ENCODE peak calls at places on chromosomes 6 and 20, in five cellular contexts. One of them, this sample, is unnamed. For H3K4me1, the result is how much of the 10 kb centered on the place peaks cover.

GRCh38 chr6:46990031-46990644 is 52.0 kb downstream of the ADGRF1 start:
- DNase-seq in uterus: no peak
- DNase-seq in pancreas: no peak
- DNase-seq in mucosa of descending colon: no peak
- DNase-seq in sigmoid colon: no peak
- DNase-seq in this sample: no peak

GRCh38 chr6:10350720-10351119 is 64.2 kb downstream of the TFAP2A start:
- DNase-seq in uterus: no peak
- DNase-seq in pancreas: no peak
- DNase-seq in mucosa of descending colon: no peak
- DNase-seq in sigmoid colon: no peak
- DNase-seq in this sample: no peak

GRCh38 chr6:151452750-151453427 is 963 bp upstream of the RMND1 start:
- DNase-seq in uterus: peak
- DNase-seq in pancreas: peak
- DNase-seq in mucosa of descending colon: peak
- DNase-seq in sigmoid colon: no peak
- DNase-seq in this sample: no peak

GRCh38 chr20:63215101-63216040 is 560 bp downstream of the YTHDF1 start:
- DNase-seq in uterus: no peak
- DNase-seq in pancreas: no peak
- DNase-seq in mucosa of descending colon: peak
- DNase-seq in sigmoid colon: no peak
- DNase-seq in this sample: no peak

GRCh38 chr6:159094444-159095252 is 49.9 kb upstream of the TAGAP start:
- DNase-seq in uterus: no peak
- DNase-seq in pancreas: no peak
- DNase-seq in mucosa of descending colon: no peak
- DNase-seq in sigmoid colon: no peak
- DNase-seq in this sample: no peak

GRCh38 chr20:38604873-38605303 is 3.3 kb downstream of the ARHGAP40 start:
- DNase-seq in uterus: no peak
- DNase-seq in pancreas: no peak
- DNase-seq in mucosa of descending colon: no peak
- DNase-seq in sigmoid colon: no peak
- DNase-seq in this sample: no peak

GRCh38 chr6:54718541-54719023 is 128.0 kb upstream of the FAM83B start:
- DNase-seq in uterus: no peak
- DNase-seq in pancreas: peak
- DNase-seq in mucosa of descending colon: no peak
- DNase-seq in sigmoid colon: no peak
- DNase-seq in this sample: no peak

GRCh38 chr6:168247456-168248147 is 72.0 kb downstream of the DACT2 start:
- DNase-seq in uterus: no peak
- DNase-seq in pancreas: peak
- DNase-seq in mucosa of descending colon: peak
- DNase-seq in sigmoid colon: no peak
- DNase-seq in this sample: no peak

GRCh38 chr6:75501756-75502155 is 8.2 kb upstream of the FILIP1 start:
- DNase-seq in uterus: no peak
- DNase-seq in pancreas: no peak
- DNase-seq in mucosa of descending colon: no peak
- DNase-seq in sigmoid colon: no peak
- DNase-seq in this sample: no peak

GRCh38 chr6:68343901-68344300 is 291.2 kb upstream of the ADGRB3 start:
- DNase-seq in uterus: no peak
- DNase-seq in pancreas: no peak
- DNase-seq in mucosa of descending colon: no peak
- DNase-seq in sigmoid colon: no peak
- DNase-seq in this sample: no peak

GRCh38 chr20:2521369-2522305 is 12.9 kb upstream of the ZNF343 start:
- DNase-seq in uterus: peak
- DNase-seq in pancreas: no peak
- DNase-seq in mucosa of descending colon: peak
- DNase-seq in sigmoid colon: no peak
- DNase-seq in this sample: no peak

GRCh38 chr6:46655803-46656202 is 3.0 kb downstream of the SLC25A27 start:
- DNase-seq in uterus: no peak
- DNase-seq in pancreas: no peak
- DNase-seq in mucosa of descending colon: peak
- DNase-seq in sigmoid colon: no peak
- DNase-seq in this sample: no peak

GRCh38 chr6:143965503-143966171 is 42.4 kb downstream of the PLAGL1 start:
- DNase-seq in uterus: no peak
- DNase-seq in pancreas: no peak
- DNase-seq in mucosa of descending colon: no peak
- DNase-seq in sigmoid colon: no peak
- DNase-seq in this sample: no peak

GRCh38 chr6:21441386-21441785 is 152.2 kb upstream of the SOX4 start:
- DNase-seq in uterus: no peak
- DNase-seq in pancreas: no peak
- DNase-seq in mucosa of descending colon: no peak
- DNase-seq in sigmoid colon: no peak
- DNase-seq in this sample: no peak

GRCh38 chr6:130167655-130168054 is 55.1 kb downstream of the SAMD3 start:
- DNase-seq in uterus: no peak
- DNase-seq in pancreas: no peak
- DNase-seq in mucosa of descending colon: no peak
- DNase-seq in sigmoid colon: no peak
- DNase-seq in this sample: no peak

GRCh38 chr6:75608955-75609533 is 7.4 kb downstream of the SENP6 start:
- DNase-seq in uterus: no peak
- DNase-seq in pancreas: no peak
- DNase-seq in mucosa of descending colon: no peak
- DNase-seq in sigmoid colon: no peak
- DNase-seq in this sample: no peak

GRCh38 chr6:49052901-49053300 is 410.2 kb downstream of the MMUT start:
- DNase-seq in uterus: no peak
- DNase-seq in pancreas: no peak
- DNase-seq in mucosa of descending colon: no peak
- DNase-seq in sigmoid colon: no peak
- DNase-seq in this sample: no peak

GRCh38 chr6:159966981-159967380 is 1.9 kb upstream of the IGF2R start:
- DNase-seq in uterus: no peak
- DNase-seq in pancreas: no peak
- DNase-seq in mucosa of descending colon: no peak
- DNase-seq in sigmoid colon: no peak
- DNase-seq in this sample: no peak

GRCh38 chr20:49424536-49424935 is 57.9 kb downstream of the KCNB1 start:
- DNase-seq in uterus: no peak
- DNase-seq in pancreas: no peak
- DNase-seq in mucosa of descending colon: no peak
- DNase-seq in sigmoid colon: peak
- DNase-seq in this sample: no peak

GRCh38 chr6:16267428-16268263 is 29.3 kb downstream of the GMPR start:
- DNase-seq in uterus: no peak
- DNase-seq in pancreas: no peak
- DNase-seq in mucosa of descending colon: no peak
- DNase-seq in sigmoid colon: no peak
- DNase-seq in this sample: no peak

GRCh38 chr6:159984268-159984786 is 15.4 kb downstream of the IGF2R start:
- DNase-seq in uterus: no peak
- DNase-seq in pancreas: no peak
- DNase-seq in mucosa of descending colon: no peak
- DNase-seq in sigmoid colon: no peak
- DNase-seq in this sample: no peak

GRCh38 chr6:109477725-109478124 is 5.3 kb downstream of the ZBTB24 start:
- DNase-seq in uterus: no peak
- DNase-seq in pancreas: no peak
- DNase-seq in mucosa of descending colon: no peak
- DNase-seq in sigmoid colon: no peak
- DNase-seq in this sample: no peak

GRCh38 chr20:10665027-10665561 is 8.7 kb downstream of the JAG1 start:
- DNase-seq in uterus: no peak
- DNase-seq in pancreas: peak
- DNase-seq in mucosa of descending colon: no peak
- DNase-seq in sigmoid colon: no peak
- DNase-seq in this sample: no peak

GRCh38 chr20:24987873-24988835 is 4.4 kb downstream of the APMAP start:
- DNase-seq in uterus: no peak
- DNase-seq in pancreas: no peak
- DNase-seq in mucosa of descending colon: no peak
- DNase-seq in sigmoid colon: peak
- DNase-seq in this sample: no peak

GRCh38 chr20:24992420-24993205 is at the start of gene APMAP:
- DNase-seq in uterus: peak
- DNase-seq in pancreas: peak
- DNase-seq in mucosa of descending colon: peak
- DNase-seq in sigmoid colon: peak
- DNase-seq in this sample: peak

GRCh38 chr20:24989162-24989561 is 3.4 kb downstream of the APMAP start:
- DNase-seq in uterus: no peak
- DNase-seq in pancreas: no peak
- DNase-seq in mucosa of descending colon: no peak
- DNase-seq in sigmoid colon: peak
- DNase-seq in this sample: no peak

GRCh38 chr20:24991897-24992419 is 593 bp downstream of the APMAP start:
- DNase-seq in uterus: no peak
- DNase-seq in pancreas: no peak
- DNase-seq in mucosa of descending colon: peak
- DNase-seq in sigmoid colon: peak
- DNase-seq in this sample: no peak

DNA sequence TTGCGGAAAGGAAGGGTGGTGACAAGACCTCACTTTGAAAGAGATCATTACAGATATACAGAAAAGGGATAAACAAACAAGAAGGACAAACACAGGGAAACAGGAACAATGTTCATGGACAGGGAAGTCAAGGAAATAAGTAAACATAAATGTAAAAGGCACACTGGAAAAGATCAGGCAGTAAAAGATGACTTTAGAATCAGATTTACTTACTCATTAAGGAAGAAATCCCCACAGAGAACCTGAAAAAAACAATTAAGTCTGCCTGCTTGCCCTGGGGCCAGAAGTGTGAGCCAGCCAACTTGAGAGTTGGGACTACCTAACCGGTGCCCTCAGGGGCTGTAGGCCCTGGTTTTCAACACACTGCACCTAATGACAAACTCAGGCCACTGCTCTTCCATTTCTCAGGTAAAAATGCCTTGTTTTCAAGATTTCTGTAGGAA is 1.7 kb downstream of the APMAP start:
- DNase-seq in uterus: no peak
- DNase-seq in pancreas: no peak
- DNase-seq in mucosa of descending colon: no peak
- DNase-seq in sigmoid colon: peak
- DNase-seq in this sample: no peak
- H3K4me1 ChIP-seq in uterus: under half
- H3K4me1 ChIP-seq in pancreas: under half
- H3K4me1 ChIP-seq in mucosa of descending colon: under half
- H3K4me1 ChIP-seq in sigmoid colon: under half
- H3K4me1 ChIP-seq in this sample: under half

DNA sequence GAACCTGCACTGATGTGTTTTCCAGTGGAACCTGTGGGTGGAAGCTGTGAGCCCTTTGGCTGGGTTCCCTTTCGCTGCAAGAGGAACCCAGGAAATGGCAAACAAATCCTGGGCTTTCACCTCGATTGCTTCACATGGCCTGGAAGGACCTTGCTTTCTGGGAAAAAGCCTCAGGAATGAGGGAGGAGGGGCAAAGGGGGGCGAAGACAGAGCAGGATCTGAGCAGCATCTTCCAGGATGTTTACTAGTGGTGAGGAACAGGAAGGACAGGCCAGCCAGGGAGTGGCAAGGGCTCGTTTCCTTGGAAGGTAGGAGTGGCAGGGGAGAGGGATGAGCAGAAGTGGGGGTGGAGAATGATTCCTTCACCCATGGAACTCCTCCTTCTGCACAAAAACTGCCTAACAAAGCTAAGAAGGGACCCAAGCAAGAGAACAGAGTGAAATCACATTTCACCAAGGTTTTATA is 5.9 kb downstream of the SLC2A10 start:
- DNase-seq in uterus: peak
- DNase-seq in pancreas: no peak
- DNase-seq in mucosa of descending colon: peak
- DNase-seq in sigmoid colon: peak
- DNase-seq in this sample: no peak
- TF ChIP-seq CTCF in uterus: no peak
- TF ChIP-seq CTCF in pancreas: no peak
- TF ChIP-seq CTCF in mucosa of descending colon: no peak
- TF ChIP-seq CTCF in sigmoid colon: no peak
- TF ChIP-seq CTCF in this sample: no peak

GRCh38 chr6:4888841-4889240 is 112.6 kb downstream of the CDYL start:
- DNase-seq in uterus: no peak
- DNase-seq in pancreas: no peak
- DNase-seq in mucosa of descending colon: no peak
- DNase-seq in sigmoid colon: no peak
- DNase-seq in this sample: no peak
- H3K4me1 ChIP-seq in uterus: under half
- H3K4me1 ChIP-seq in pancreas: under half
- H3K4me1 ChIP-seq in mucosa of descending colon: under half
- H3K4me1 ChIP-seq in sigmoid colon: under half
- H3K4me1 ChIP-seq in this sample: under half

GRCh38 chr6:165664553-165665383 is 1.7 kb upstream of the PDE10A start:
- DNase-seq in uterus: no peak
- DNase-seq in pancreas: no peak
- DNase-seq in mucosa of descending colon: no peak
- DNase-seq in sigmoid colon: no peak
- DNase-seq in this sample: no peak
- TF ChIP-seq CTCF in uterus: no peak
- TF ChIP-seq CTCF in pancreas: no peak
- TF ChIP-seq CTCF in mucosa of descending colon: no peak
- TF ChIP-seq CTCF in sigmoid colon: no peak
- TF ChIP-seq CTCF in this sample: no peak

DNA sequence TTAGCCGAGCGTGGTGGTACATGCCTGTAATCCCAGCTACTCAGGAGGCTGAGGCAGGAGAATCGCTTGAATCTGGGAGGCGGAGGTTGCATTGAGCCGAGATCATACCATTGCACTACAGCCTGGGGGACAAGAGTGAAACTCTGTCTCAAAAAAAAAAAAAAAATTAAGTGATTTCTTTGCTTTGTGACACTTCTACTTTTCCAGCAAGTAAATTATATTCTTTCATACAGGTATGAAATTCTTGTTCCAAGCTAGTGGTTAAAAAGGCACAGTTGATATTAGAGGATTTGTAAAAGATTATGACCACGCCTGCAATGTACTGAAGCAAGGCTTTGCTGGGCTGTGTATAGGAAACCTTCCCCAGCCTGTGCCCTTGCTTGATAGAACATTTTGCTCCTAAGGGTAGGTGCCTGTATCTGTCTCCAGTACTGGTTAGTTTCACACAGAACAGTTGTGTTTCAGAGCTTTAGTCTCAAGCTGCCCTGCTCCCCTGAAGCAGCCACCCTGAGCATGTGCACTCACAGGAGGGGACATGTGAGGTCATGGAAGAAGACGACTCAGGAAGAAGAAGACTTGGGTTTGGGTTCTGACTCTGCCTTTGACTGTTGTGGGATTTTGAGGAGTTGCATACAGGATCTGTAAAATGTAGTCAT is 10.2 kb downstream of the PTPN1 start:
- DNase-seq in uterus: no peak
- DNase-seq in pancreas: no peak
- DNase-seq in mucosa of descending colon: no peak
- DNase-seq in sigmoid colon: no peak
- DNase-seq in this sample: no peak
- H3K4me1 ChIP-seq in uterus: under half
- H3K4me1 ChIP-seq in pancreas: under half
- H3K4me1 ChIP-seq in mucosa of descending colon: half or more
- H3K4me1 ChIP-seq in sigmoid colon: under half
- H3K4me1 ChIP-seq in this sample: half or more

GRCh38 chr6:149628865-149629544 is 19.5 kb downstream of the KATNA1 start:
- DNase-seq in uterus: no peak
- DNase-seq in pancreas: no peak
- DNase-seq in mucosa of descending colon: no peak
- DNase-seq in sigmoid colon: no peak
- DNase-seq in this sample: no peak
- TF ChIP-seq CTCF in uterus: no peak
- TF ChIP-seq CTCF in pancreas: no peak
- TF ChIP-seq CTCF in mucosa of descending colon: no peak
- TF ChIP-seq CTCF in sigmoid colon: no peak
- TF ChIP-seq CTCF in this sample: no peak